ENCODE peak calls at places on chromosomes 5 and 9, in four cellular contexts. N is ovary, E is transverse colon, R is brain microvascular endothelial cell. M is an unnamed sample. For H3K27me3, the result is how much of the 10 kb centered on the place peaks cover.

GRCh38 chr9:95207403-95207802 is 110.1 kb downstream of the FANCC start:
- DNase-seq in N (no peak), E (no peak), R (no peak), M (no peak)

GRCh38 chr5:111741270-111741669 is 15.7 kb downstream of the NREP start:
- DNase-seq in N (no peak), E (no peak), R (no peak), M (no peak)

GRCh38 chr5:14449052-14449661 is 132.4 kb upstream of the OTULINL start:
- DNase-seq in N (peak), E (peak), R (peak), M (peak)

GRCh38 chr9:134611046-134611445 is 30.6 kb upstream of the COL5A1 start:
- DNase-seq in N (no peak), E (no peak), R (no peak), M (no peak)

GRCh38 chr9:132901859-132902831 is 23.4 kb downstream of the SPACA9 start:
- DNase-seq in N (peak), E (peak), R (peak), M (peak)

GRCh38 chr9:114300846-114301797 is 21.8 kb upstream of the ORM1 start:
- DNase-seq in N (peak), E (peak), R (no peak), M (no peak)

GRCh38 chr5:32710335-32710858 is 724 bp upstream of the NPR3 start:
- DNase-seq in N (peak), E (peak), R (no peak), M (no peak)

GRCh38 chr9:130414910-130415746 is 29.6 kb upstream of the ASS1 start:
- DNase-seq in N (no peak), E (peak), R (no peak), M (no peak)

GRCh38 chr9:123753011-123753410 is 176.9 kb downstream of the DENND1A start:
- DNase-seq in N (no peak), E (no peak), R (no peak), M (peak)

GRCh38 chr9:124437086-124437485 is 13.2 kb upstream of the ADGRD2 start:
- DNase-seq in N (no peak), E (no peak), R (no peak), M (no peak)

GRCh38 chr5:62460578-62460983 is 48.0 kb downstream of the IPO11 start:
- DNase-seq in N (no peak), E (no peak), R (peak), M (no peak)

GRCh38 chr5:78483809-78484521 is 123.5 kb downstream of the SCAMP1 start:
- DNase-seq in N (no peak), E (no peak), R (peak), M (no peak)

GRCh38 chr9:124768778-124769350 is 2.2 kb downstream of the NR6A1 start:
- DNase-seq in N (no peak), E (no peak), R (no peak), M (no peak)

GRCh38 chr5:35183243-35183955 is 46.9 kb downstream of the PRLR start:
- DNase-seq in N (peak), E (peak), R (peak), M (no peak)

GRCh38 chr9:32783168-32783891 is at the start of gene TMEM215:
- DNase-seq in N (peak), E (no peak), R (no peak), M (no peak)

GRCh38 chr9:86275962-86276361 is 6.4 kb downstream of the ISCA1 start:
- DNase-seq in N (no peak), E (no peak), R (no peak), M (no peak)

GRCh38 chr5:141135030-141135717 is at the start of gene PCDHB5:
- DNase-seq in N (no peak), E (no peak), R (no peak), M (no peak)

GRCh38 chr5:181243020-181243520 is 636 bp downstream of the RACK1 start:
- DNase-seq in N (no peak), E (no peak), R (no peak), M (no peak)

GRCh38 chr9:114437401-114437893 is 49.7 kb upstream of the AKNA start:
- DNase-seq in N (no peak), E (no peak), R (no peak), M (no peak)

GRCh38 chr5:108830705-108831276 is 83.1 kb downstream of the FER start:
- DNase-seq in N (no peak), E (no peak), R (no peak), M (no peak)

GRCh38 chr5:75567710-75568109 is 43.5 kb upstream of the ANKDD1B start:
- DNase-seq in N (no peak), E (no peak), R (peak), M (no peak)

GRCh38 chr9:35812025-35812602 is at the start of gene SPAG8:
- DNase-seq in N (peak), E (peak), R (peak), M (peak)

GRCh38 chr9:711761-712523 is 129.6 kb upstream of the DMRT1 start:
- DNase-seq in N (no peak), E (no peak), R (no peak), M (no peak)

GRCh38 chr5:69261034-69261433 is 26.3 kb downstream of the CDK7 start:
- DNase-seq in N (no peak), E (no peak), R (no peak), M (no peak)

GRCh38 chr9:79660615-79661014 is 88.8 kb downstream of the TLE4 start:
- DNase-seq in N (no peak), E (no peak), R (no peak), M (no peak)

GRCh38 chr5:5645891-5646290 is 223.4 kb downstream of the ICE1 start:
- DNase-seq in N (no peak), E (no peak), R (no peak), M (no peak)

GRCh38 chr5:149583394-149583793 is 2.1 kb downstream of the ARHGEF37 start:
- DNase-seq in N (no peak), E (peak), R (no peak), M (no peak)

GRCh38 chr5:168377525-168377924 is 86.1 kb downstream of the WWC1 start:
- DNase-seq in N (no peak), E (no peak), R (no peak), M (no peak)

GRCh38 chr9:132560604-132561304 is 21.7 kb upstream of the BARHL1 start:
- DNase-seq in N (no peak), E (no peak), R (no peak), M (no peak)

GRCh38 chr9:34382054-34382453 is 5.4 kb upstream of the MYORG start:
- DNase-seq in N (no peak), E (no peak), R (no peak), M (no peak)

GRCh38 chr5:14228219-14228618 is 85.1 kb downstream of the TRIO start:
- DNase-seq in N (no peak), E (no peak), R (peak), M (no peak)

GRCh38 chr9:130445268-130445983 is 665 bp downstream of the ASS1 start:
- DNase-seq in N (peak), E (peak), R (no peak), M (no peak)

GRCh38 chr5:91436241-91436640 is 53.1 kb upstream of the ARRDC3 start:
- DNase-seq in N (no peak), E (no peak), R (no peak), M (no peak)

GRCh38 chr5:158435161-158435616 is 576.2 kb upstream of the CLINT1 start:
- DNase-seq in N (no peak), E (no peak), R (peak), M (no peak)
- TF ChIP-seq CTCF in N (no peak), E (no peak), R (no peak), M (no peak)

GRCh38 chr9:21095561-21095960 is 17.8 kb upstream of the IFNB1 start:
- DNase-seq in N (no peak), E (no peak), R (no peak), M (no peak)
- H3K4me3 ChIP-seq in N (no peak), E (no peak), R (no peak), M (no peak)

DNA sequence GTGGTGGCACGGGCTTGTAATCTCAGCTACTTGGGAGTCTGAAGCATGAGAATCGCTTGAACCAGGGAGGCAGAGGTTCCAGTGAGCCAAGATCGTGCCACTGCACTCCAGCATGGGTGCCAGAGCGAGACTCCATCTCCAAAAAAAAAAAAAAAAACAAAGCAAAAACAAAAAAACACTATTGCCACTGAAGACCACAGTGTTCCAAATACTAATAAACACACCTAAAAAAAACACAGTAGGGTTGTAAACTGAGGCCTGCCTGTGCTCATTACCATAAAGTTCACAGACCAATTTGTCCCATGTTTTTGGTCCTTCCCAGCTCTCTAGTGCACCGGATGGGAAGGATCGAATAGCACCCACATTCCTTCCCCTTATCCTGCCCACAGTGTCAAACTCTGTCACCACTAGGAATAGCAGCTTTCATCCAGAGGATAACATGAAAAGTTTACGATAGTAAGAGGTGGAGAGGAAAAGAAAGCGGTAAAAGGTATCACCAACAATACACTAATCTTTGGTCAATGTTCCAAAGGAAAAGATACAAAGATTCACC is 49.2 kb downstream of the MYO10 start:
- DNase-seq in N (no peak), E (no peak), R (no peak), M (no peak)
- H3K27me3 ChIP-seq in N (under half), E (under half), R (under half), M (under half)

GRCh38 chr9:109906766-109907382 is 126.9 kb downstream of the PALM2AKAP2 start:
- DNase-seq in N (no peak), E (no peak), R (peak), M (no peak)
- TF ChIP-seq CTCF in N (no peak), E (no peak), R (no peak), M (no peak)

DNA sequence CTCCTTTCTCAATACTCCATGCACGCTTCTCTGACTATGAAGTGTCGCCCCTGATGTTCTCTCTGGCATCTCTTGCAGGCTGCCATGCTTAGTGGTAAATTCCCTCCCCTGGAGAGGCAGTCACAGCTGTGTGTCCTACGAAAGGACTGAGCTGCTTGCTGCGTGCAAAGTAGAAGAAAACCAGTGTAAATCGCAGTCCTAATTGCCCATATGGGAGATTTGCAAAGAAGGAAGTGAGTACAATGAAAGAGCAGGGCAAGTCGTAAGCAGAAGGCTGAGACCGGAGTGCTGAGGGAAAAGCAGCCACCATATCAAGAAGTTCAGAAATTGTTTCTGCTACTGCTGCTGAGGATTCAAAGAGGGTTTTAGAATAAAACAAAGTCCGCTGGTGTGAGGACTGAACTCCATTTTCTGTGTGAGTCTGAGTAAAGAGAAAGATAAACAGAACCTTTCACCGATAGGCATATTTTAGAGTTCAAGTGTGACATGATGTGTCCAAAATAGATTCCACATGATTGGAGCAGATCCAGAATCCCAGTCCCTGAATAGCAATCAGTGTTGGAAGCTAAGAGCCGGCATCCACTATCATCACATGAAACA is 507.8 kb upstream of the MPDZ start:
- DNase-seq in N (no peak), E (no peak), R (peak), M (no peak)
- H3K4me3 ChIP-seq in N (no peak), E (no peak), R (peak), M (no peak)

GRCh38 chr5:139843991-139844390 is 48.4 kb downstream of the PSD2 start:
- DNase-seq in N (peak), E (no peak), R (no peak), M (no peak)
- H3K27me3 ChIP-seq in N (under half), E (under half), R (under half), M (under half)

GRCh38 chr5:160188151-160188967 is 40.9 kb upstream of the FABP6 start:
- DNase-seq in N (peak), E (peak), R (peak), M (no peak)
- TF ChIP-seq CTCF in N (no peak), E (no peak), R (peak), M (peak)

GRCh38 chr9:74848150-74848525 is 39.6 kb downstream of the TRPM6 start:
- DNase-seq in N (no peak), E (peak), R (no peak), M (no peak)
- H3K4me3 ChIP-seq in N (no peak), E (peak), R (no peak), M (no peak)

DNA sequence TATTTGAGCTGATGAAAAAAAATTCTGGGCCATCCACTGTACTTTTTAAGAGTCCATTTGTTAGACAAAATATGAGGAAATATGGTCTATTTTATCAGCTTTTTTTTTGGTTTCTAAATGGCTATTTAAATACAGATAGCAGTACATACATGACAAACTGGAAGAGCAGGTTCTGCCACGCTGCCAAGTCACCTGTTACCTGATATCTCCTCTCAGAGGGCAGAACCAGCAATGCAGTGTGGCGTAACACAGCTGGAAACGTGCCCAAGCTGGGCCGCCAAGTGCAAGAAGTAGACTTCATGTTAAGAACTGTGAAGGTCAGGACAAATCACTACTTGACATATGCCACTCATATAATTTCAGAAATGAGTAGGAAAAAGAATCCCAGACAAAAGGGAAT is 8.1 kb downstream of the MCIDAS start:
- DNase-seq in N (no peak), E (peak), R (no peak), M (no peak)
- H3K27me3 ChIP-seq in N (under half), E (half or more), R (half or more), M (under half)

DNA sequence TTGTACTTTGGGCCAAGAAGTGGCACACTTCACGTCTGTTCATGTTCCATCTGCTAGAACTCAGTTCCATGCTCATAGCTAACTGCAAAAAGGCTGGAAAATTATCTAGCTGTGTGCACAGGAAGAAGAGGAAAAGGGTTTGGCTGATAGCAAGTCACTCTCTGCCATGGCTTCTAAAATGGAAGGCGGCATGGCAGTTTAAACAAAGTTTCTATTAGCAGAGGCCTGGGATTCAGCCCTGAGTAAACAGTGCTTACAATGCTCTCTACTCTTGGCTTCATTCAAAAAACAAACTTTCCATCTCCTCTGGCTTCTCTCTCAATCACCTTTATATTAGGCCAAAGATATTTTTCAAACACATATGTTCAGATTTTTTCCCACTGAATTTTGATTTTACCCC is 226.7 kb downstream of the SAXO1 start:
- DNase-seq in N (no peak), E (no peak), R (no peak), M (no peak)
- TF ChIP-seq CTCF in N (no peak), E (no peak), R (no peak), M (no peak)